ENCODE peak calls at places on chromosome 22, in eight cellular contexts. One of them, this sample, is unnamed.

GRCh38 chr22:37749831-37750595 is 53.2 kb downstream of the TRIOBP start:
- DNase-seq in iris pigment epithelial cell: peak
- DNase-seq in tibial nerve: no peak
- DNase-seq in AG08396: no peak
- DNase-seq in body of pancreas: peak
- DNase-seq in neuronal stem cell: no peak
- DNase-seq in lower leg skin: no peak
- DNase-seq in memory B cell: no peak
- DNase-seq in this sample: peak

GRCh38 chr22:29311468-29312217 is 3.9 kb downstream of the RASL10A start:
- DNase-seq in iris pigment epithelial cell: no peak
- DNase-seq in tibial nerve: no peak
- DNase-seq in AG08396: no peak
- DNase-seq in body of pancreas: no peak
- DNase-seq in neuronal stem cell: no peak
- DNase-seq in lower leg skin: peak
- DNase-seq in memory B cell: no peak
- DNase-seq in this sample: no peak

GRCh38 chr22:48702573-48703264 is 1125.0 kb downstream of the BRD1 start:
- DNase-seq in iris pigment epithelial cell: no peak
- DNase-seq in tibial nerve: peak
- DNase-seq in AG08396: no peak
- DNase-seq in body of pancreas: peak
- DNase-seq in neuronal stem cell: no peak
- DNase-seq in lower leg skin: no peak
- DNase-seq in memory B cell: no peak
- DNase-seq in this sample: no peak

GRCh38 chr22:36277482-36278291 is 24.8 kb downstream of the APOL1 start:
- DNase-seq in iris pigment epithelial cell: peak
- DNase-seq in tibial nerve: no peak
- DNase-seq in AG08396: peak
- DNase-seq in body of pancreas: peak
- DNase-seq in neuronal stem cell: peak
- DNase-seq in lower leg skin: no peak
- DNase-seq in memory B cell: peak
- DNase-seq in this sample: peak

GRCh38 chr22:23180301-23180892 is at the start of gene BCR:
- DNase-seq in iris pigment epithelial cell: peak
- DNase-seq in tibial nerve: peak
- DNase-seq in AG08396: peak
- DNase-seq in body of pancreas: peak
- DNase-seq in neuronal stem cell: no peak
- DNase-seq in lower leg skin: peak
- DNase-seq in memory B cell: peak
- DNase-seq in this sample: peak

GRCh38 chr22:46049726-46050450 is 72.9 kb upstream of the WNT7B start:
- DNase-seq in iris pigment epithelial cell: no peak
- DNase-seq in tibial nerve: no peak
- DNase-seq in AG08396: no peak
- DNase-seq in body of pancreas: peak
- DNase-seq in neuronal stem cell: no peak
- DNase-seq in lower leg skin: peak
- DNase-seq in memory B cell: no peak
- DNase-seq in this sample: no peak

GRCh38 chr22:38657248-38657909 is 941 bp downstream of the CBY1 start:
- DNase-seq in iris pigment epithelial cell: peak
- DNase-seq in tibial nerve: no peak
- DNase-seq in AG08396: peak
- DNase-seq in body of pancreas: peak
- DNase-seq in neuronal stem cell: no peak
- DNase-seq in lower leg skin: no peak
- DNase-seq in memory B cell: no peak
- DNase-seq in this sample: peak

GRCh38 chr22:35229865-35230264 is 27.4 kb upstream of the HMGXB4 start:
- DNase-seq in iris pigment epithelial cell: no peak
- DNase-seq in tibial nerve: no peak
- DNase-seq in AG08396: no peak
- DNase-seq in body of pancreas: no peak
- DNase-seq in neuronal stem cell: no peak
- DNase-seq in lower leg skin: no peak
- DNase-seq in memory B cell: no peak
- DNase-seq in this sample: no peak

GRCh38 chr22:27799334-27800249 is 2.0 kb downstream of the MN1 start:
- DNase-seq in iris pigment epithelial cell: peak
- DNase-seq in tibial nerve: no peak
- DNase-seq in AG08396: peak
- DNase-seq in body of pancreas: peak
- DNase-seq in neuronal stem cell: no peak
- DNase-seq in lower leg skin: no peak
- DNase-seq in memory B cell: no peak
- DNase-seq in this sample: peak

GRCh38 chr22:19942886-19943664 is 1.5 kb upstream of the TXNRD2 start:
- DNase-seq in iris pigment epithelial cell: peak
- DNase-seq in tibial nerve: peak
- DNase-seq in AG08396: peak
- DNase-seq in body of pancreas: peak
- DNase-seq in neuronal stem cell: no peak
- DNase-seq in lower leg skin: no peak
- DNase-seq in memory B cell: no peak
- DNase-seq in this sample: peak

GRCh38 chr22:42301072-42301741 is 30.8 kb upstream of the TCF20 start:
- DNase-seq in iris pigment epithelial cell: no peak
- DNase-seq in tibial nerve: no peak
- DNase-seq in AG08396: no peak
- DNase-seq in body of pancreas: no peak
- DNase-seq in neuronal stem cell: no peak
- DNase-seq in lower leg skin: no peak
- DNase-seq in memory B cell: no peak
- DNase-seq in this sample: no peak

GRCh38 chr22:25546242-25546641 is 18.2 kb upstream of the GRK3 start:
- DNase-seq in iris pigment epithelial cell: no peak
- DNase-seq in tibial nerve: no peak
- DNase-seq in AG08396: no peak
- DNase-seq in body of pancreas: no peak
- DNase-seq in neuronal stem cell: no peak
- DNase-seq in lower leg skin: no peak
- DNase-seq in memory B cell: no peak
- DNase-seq in this sample: no peak

GRCh38 chr22:37943471-37944198 is 9.8 kb downstream of the C22orf23 start:
- DNase-seq in iris pigment epithelial cell: no peak
- DNase-seq in tibial nerve: no peak
- DNase-seq in AG08396: no peak
- DNase-seq in body of pancreas: no peak
- DNase-seq in neuronal stem cell: no peak
- DNase-seq in lower leg skin: no peak
- DNase-seq in memory B cell: no peak
- DNase-seq in this sample: peak

GRCh38 chr22:30866811-30867271 is 101.7 kb downstream of the MORC2 start:
- DNase-seq in iris pigment epithelial cell: no peak
- DNase-seq in tibial nerve: no peak
- DNase-seq in AG08396: no peak
- DNase-seq in body of pancreas: no peak
- DNase-seq in neuronal stem cell: no peak
- DNase-seq in lower leg skin: peak
- DNase-seq in memory B cell: no peak
- DNase-seq in this sample: no peak

GRCh38 chr22:50530857-50531545 is 1.2 kb upstream of the TYMP start:
- DNase-seq in iris pigment epithelial cell: peak
- DNase-seq in tibial nerve: peak
- DNase-seq in AG08396: peak
- DNase-seq in body of pancreas: peak
- DNase-seq in neuronal stem cell: no peak
- DNase-seq in lower leg skin: peak
- DNase-seq in memory B cell: peak
- DNase-seq in this sample: peak

GRCh38 chr22:46666577-46667244 is 46.5 kb downstream of the GRAMD4 start:
- DNase-seq in iris pigment epithelial cell: no peak
- DNase-seq in tibial nerve: no peak
- DNase-seq in AG08396: no peak
- DNase-seq in body of pancreas: no peak
- DNase-seq in neuronal stem cell: no peak
- DNase-seq in lower leg skin: no peak
- DNase-seq in memory B cell: no peak
- DNase-seq in this sample: no peak

GRCh38 chr22:23591203-23591791 is 11.2 kb upstream of the IGLL1 start:
- DNase-seq in iris pigment epithelial cell: peak
- DNase-seq in tibial nerve: peak
- DNase-seq in AG08396: peak
- DNase-seq in body of pancreas: peak
- DNase-seq in neuronal stem cell: peak
- DNase-seq in lower leg skin: no peak
- DNase-seq in memory B cell: peak
- DNase-seq in this sample: peak

GRCh38 chr22:29393019-29393608 is 4.7 kb upstream of the AP1B1 start:
- DNase-seq in iris pigment epithelial cell: no peak
- DNase-seq in tibial nerve: no peak
- DNase-seq in AG08396: no peak
- DNase-seq in body of pancreas: no peak
- DNase-seq in neuronal stem cell: no peak
- DNase-seq in lower leg skin: no peak
- DNase-seq in memory B cell: no peak
- DNase-seq in this sample: peak

GRCh38 chr22:44398791-44399190 is 86.0 kb upstream of the SHISAL1 start:
- DNase-seq in iris pigment epithelial cell: no peak
- DNase-seq in tibial nerve: no peak
- DNase-seq in AG08396: no peak
- DNase-seq in body of pancreas: peak
- DNase-seq in neuronal stem cell: no peak
- DNase-seq in lower leg skin: peak
- DNase-seq in memory B cell: no peak
- DNase-seq in this sample: no peak

GRCh38 chr22:45586651-45587405 is 84.1 kb downstream of the FBLN1 start:
- DNase-seq in iris pigment epithelial cell: no peak
- DNase-seq in tibial nerve: no peak
- DNase-seq in AG08396: no peak
- DNase-seq in body of pancreas: no peak
- DNase-seq in neuronal stem cell: no peak
- DNase-seq in lower leg skin: no peak
- DNase-seq in memory B cell: no peak
- DNase-seq in this sample: no peak

GRCh38 chr22:37335819-37336199 is 53.5 kb downstream of the CYTH4 start:
- DNase-seq in iris pigment epithelial cell: no peak
- DNase-seq in tibial nerve: no peak
- DNase-seq in AG08396: no peak
- DNase-seq in body of pancreas: no peak
- DNase-seq in neuronal stem cell: no peak
- DNase-seq in lower leg skin: no peak
- DNase-seq in memory B cell: no peak
- DNase-seq in this sample: no peak

GRCh38 chr22:37232140-37232998 is 11.7 kb downstream of the RAC2 start:
- DNase-seq in iris pigment epithelial cell: no peak
- DNase-seq in tibial nerve: no peak
- DNase-seq in AG08396: no peak
- DNase-seq in body of pancreas: no peak
- DNase-seq in neuronal stem cell: no peak
- DNase-seq in lower leg skin: no peak
- DNase-seq in memory B cell: no peak
- DNase-seq in this sample: no peak

GRCh38 chr22:42462016-42462415 is 29.8 kb upstream of the NFAM1 start:
- DNase-seq in iris pigment epithelial cell: no peak
- DNase-seq in tibial nerve: no peak
- DNase-seq in AG08396: no peak
- DNase-seq in body of pancreas: no peak
- DNase-seq in neuronal stem cell: no peak
- DNase-seq in lower leg skin: no peak
- DNase-seq in memory B cell: no peak
- DNase-seq in this sample: no peak

GRCh38 chr22:36419912-36420882 is 32.4 kb upstream of the MYH9 start:
- DNase-seq in iris pigment epithelial cell: no peak
- DNase-seq in tibial nerve: peak
- DNase-seq in AG08396: no peak
- DNase-seq in body of pancreas: no peak
- DNase-seq in neuronal stem cell: no peak
- DNase-seq in lower leg skin: no peak
- DNase-seq in memory B cell: no peak
- DNase-seq in this sample: no peak

GRCh38 chr22:19130959-19131684 is at the start of gene TSSK2:
- DNase-seq in iris pigment epithelial cell: no peak
- DNase-seq in tibial nerve: no peak
- DNase-seq in AG08396: no peak
- DNase-seq in body of pancreas: no peak
- DNase-seq in neuronal stem cell: no peak
- DNase-seq in lower leg skin: no peak
- DNase-seq in memory B cell: no peak
- DNase-seq in this sample: no peak

GRCh38 chr22:46984751-46985506 is 222.5 kb downstream of the TBC1D22A start:
- DNase-seq in iris pigment epithelial cell: peak
- DNase-seq in tibial nerve: no peak
- DNase-seq in AG08396: peak
- DNase-seq in body of pancreas: peak
- DNase-seq in neuronal stem cell: no peak
- DNase-seq in lower leg skin: peak
- DNase-seq in memory B cell: no peak
- DNase-seq in this sample: no peak

GRCh38 chr22:41330169-41330568 is 28.8 kb downstream of the ZC3H7B start:
- DNase-seq in iris pigment epithelial cell: no peak
- DNase-seq in tibial nerve: no peak
- DNase-seq in AG08396: no peak
- DNase-seq in body of pancreas: no peak
- DNase-seq in neuronal stem cell: no peak
- DNase-seq in lower leg skin: no peak
- DNase-seq in memory B cell: no peak
- DNase-seq in this sample: no peak

GRCh38 chr22:43168416-43169309 is 17.3 kb downstream of the TSPO start:
- DNase-seq in iris pigment epithelial cell: peak
- DNase-seq in tibial nerve: no peak
- DNase-seq in AG08396: peak
- DNase-seq in body of pancreas: no peak
- DNase-seq in neuronal stem cell: no peak
- DNase-seq in lower leg skin: no peak
- DNase-seq in memory B cell: no peak
- DNase-seq in this sample: no peak

GRCh38 chr22:29617922-29618629 is 14.6 kb downstream of the NF2 start:
- DNase-seq in iris pigment epithelial cell: peak
- DNase-seq in tibial nerve: no peak
- DNase-seq in AG08396: peak
- DNase-seq in body of pancreas: no peak
- DNase-seq in neuronal stem cell: no peak
- DNase-seq in lower leg skin: no peak
- DNase-seq in memory B cell: no peak
- DNase-seq in this sample: peak

GRCh38 chr22:43473441-43473840 is 61.6 kb downstream of the MPPED1 start:
- DNase-seq in iris pigment epithelial cell: no peak
- DNase-seq in tibial nerve: no peak
- DNase-seq in AG08396: no peak
- DNase-seq in body of pancreas: no peak
- DNase-seq in neuronal stem cell: no peak
- DNase-seq in lower leg skin: no peak
- DNase-seq in memory B cell: no peak
- DNase-seq in this sample: no peak

GRCh38 chr22:41517172-41518047 is 26.9 kb downstream of the POLR3H start:
- DNase-seq in iris pigment epithelial cell: peak
- DNase-seq in tibial nerve: peak
- DNase-seq in AG08396: peak
- DNase-seq in body of pancreas: peak
- DNase-seq in neuronal stem cell: peak
- DNase-seq in lower leg skin: peak
- DNase-seq in memory B cell: peak
- DNase-seq in this sample: peak

GRCh38 chr22:47606426-47606825 is 844.0 kb downstream of the TBC1D22A start:
- DNase-seq in iris pigment epithelial cell: no peak
- DNase-seq in tibial nerve: no peak
- DNase-seq in AG08396: no peak
- DNase-seq in body of pancreas: no peak
- DNase-seq in neuronal stem cell: no peak
- DNase-seq in lower leg skin: peak
- DNase-seq in memory B cell: no peak
- DNase-seq in this sample: no peak

GRCh38 chr22:48858856-48859255 is 968.8 kb downstream of the BRD1 start:
- DNase-seq in iris pigment epithelial cell: no peak
- DNase-seq in tibial nerve: no peak
- DNase-seq in AG08396: no peak
- DNase-seq in body of pancreas: no peak
- DNase-seq in neuronal stem cell: no peak
- DNase-seq in lower leg skin: no peak
- DNase-seq in memory B cell: no peak
- DNase-seq in this sample: no peak

GRCh38 chr22:22855617-22856308 is 31.9 kb upstream of the IGLL5 start:
- DNase-seq in iris pigment epithelial cell: peak
- DNase-seq in tibial nerve: no peak
- DNase-seq in AG08396: no peak
- DNase-seq in body of pancreas: no peak
- DNase-seq in neuronal stem cell: no peak
- DNase-seq in lower leg skin: no peak
- DNase-seq in memory B cell: peak
- DNase-seq in this sample: no peak